ENCODE peak calls at places on chromosome 21, in four cellular contexts. N is neural crest cell, P is HT1080, T is PC-9. K is an unnamed sample.

GRCh38 chr21:43292041-43292865 is 123.4 kb downstream of the CRYAA start:
- DNase-seq in N (no peak), P (no peak), T (no peak), K (peak; percentile 62)

GRCh38 chr21:38917045-38917774 is 111.5 kb downstream of the ETS2 start:
- DNase-seq in T (no peak), N (no peak), P (no peak), K (no peak)

GRCh38 chr21:17610862-17611261 is 1.8 kb downstream of the BTG3 start:
- DNase-seq in T (no peak), P (no peak), N (no peak), K (no peak)

GRCh38 chr21:14545906-14546480 is at the start of gene SAMSN1:
- DNase-seq in T (no peak), P (no peak), N (no peak), K (peak; percentile 84)

GRCh38 chr21:43984905-43985689 is 27.0 kb upstream of the TRAPPC10 start:
- DNase-seq in P (no peak), T (no peak), N (no peak), K (peak; percentile 78)

GRCh38 chr21:37153935-37154350 is 80.9 kb downstream of the TTC3 start:
- DNase-seq in P (no peak), N (no peak), T (no peak), K (no peak)

GRCh38 chr21:45818276-45818903 is 163.2 kb upstream of the COL6A1 start:
- DNase-seq in N (no peak), P (no peak), T (peak; percentile 75), K (no peak)

GRCh38 chr21:29578306-29578705 is 279.6 kb downstream of the BACH1 start:
- DNase-seq in N (no peak), P (no peak), T (no peak), K (no peak)

GRCh38 chr21:36710729-36711048 is 11.8 kb downstream of the SIM2 start:
- DNase-seq in P (no peak), N (no peak), T (no peak), K (peak; percentile 58)

GRCh38 chr21:43868461-43868860 is 3.4 kb downstream of the AGPAT3 start:
- DNase-seq in T (no peak), P (no peak), N (no peak), K (no peak)

GRCh38 chr21:29351691-29352090 is 53.0 kb downstream of the BACH1 start:
- DNase-seq in N (no peak), T (no peak), P (no peak), K (no peak)

GRCh38 chr21:29181799-29182470 is 51.5 kb downstream of the MAP3K7CL start:
- DNase-seq in N (no peak), P (peak; percentile 83), T (peak; percentile 88), K (no peak)

GRCh38 chr21:46284077-46284644 is 1.2 kb downstream of the MCM3AP start:
- DNase-seq in P (no peak), N (no peak), T (no peak), K (no peak)

GRCh38 chr21:36487641-36488307 is 7.9 kb upstream of the CLDN14 start:
- DNase-seq in N (no peak), T (no peak), P (peak; percentile 18), K (no peak)

GRCh38 chr21:31909153-31909771 is 36.4 kb downstream of the HUNK start:
- DNase-seq in P (no peak), N (no peak), T (no peak), K (no peak)

GRCh38 chr21:29056538-29057050 is 16.9 kb downstream of the CCT8 start:
- DNase-seq in T (no peak), N (no peak), P (no peak), K (no peak)